ENCODE peak calls at places on chromosome 21, in five cellular contexts. One of them, this sample, is unnamed.

GRCh38 chr21:35203093-35204021 is 154.3 kb upstream of the RUNX1 start:
- DNase-seq in uterus: no peak
- DNase-seq in GM23248: peak; percentile 84
- DNase-seq in transverse colon: no peak
- DNase-seq in dorsolateral prefrontal cortex: no peak
- DNase-seq in this sample: no peak

GRCh38 chr21:33791058-33791457 is 124.5 kb downstream of the ATP5PO start:
- DNase-seq in transverse colon: no peak
- DNase-seq in GM23248: no peak
- DNase-seq in uterus: no peak
- DNase-seq in dorsolateral prefrontal cortex: no peak
- DNase-seq in this sample: no peak

GRCh38 chr21:24110846-24111245 is 1496.4 kb downstream of the MRPL39 start:
- DNase-seq in GM23248: no peak
- DNase-seq in uterus: no peak
- DNase-seq in transverse colon: no peak
- DNase-seq in dorsolateral prefrontal cortex: no peak
- DNase-seq in this sample: no peak

GRCh38 chr21:25149022-25149421 is 458.3 kb downstream of the MRPL39 start:
- DNase-seq in uterus: no peak
- DNase-seq in GM23248: no peak
- DNase-seq in dorsolateral prefrontal cortex: no peak
- DNase-seq in transverse colon: peak; percentile 29
- DNase-seq in this sample: no peak

GRCh38 chr21:26490771-26491170 is 82.3 kb downstream of the CYYR1 start:
- DNase-seq in transverse colon: no peak
- DNase-seq in dorsolateral prefrontal cortex: no peak
- DNase-seq in GM23248: peak; percentile 43
- DNase-seq in uterus: no peak
- DNase-seq in this sample: no peak

GRCh38 chr21:29581393-29581792 is 282.7 kb downstream of the BACH1 start:
- DNase-seq in transverse colon: no peak
- DNase-seq in GM23248: no peak
- DNase-seq in uterus: no peak
- DNase-seq in dorsolateral prefrontal cortex: no peak
- DNase-seq in this sample: no peak

GRCh38 chr21:33840771-33841170 is 74.8 kb downstream of the ATP5PO start:
- DNase-seq in GM23248: peak; percentile 58
- DNase-seq in transverse colon: no peak
- DNase-seq in uterus: no peak
- DNase-seq in dorsolateral prefrontal cortex: no peak
- DNase-seq in this sample: no peak

GRCh38 chr21:25831300-25831699 is 96.5 kb downstream of the GABPA start:
- DNase-seq in transverse colon: no peak
- DNase-seq in GM23248: no peak
- DNase-seq in dorsolateral prefrontal cortex: no peak
- DNase-seq in uterus: no peak
- DNase-seq in this sample: no peak

GRCh38 chr21:29671728-29672127 is 268.1 kb downstream of the GRIK1 start:
- DNase-seq in GM23248: no peak
- DNase-seq in transverse colon: no peak
- DNase-seq in dorsolateral prefrontal cortex: no peak
- DNase-seq in uterus: no peak
- DNase-seq in this sample: no peak

GRCh38 chr21:26758083-26758861 is 86.9 kb downstream of the ADAMTS1 start:
- DNase-seq in uterus: no peak
- DNase-seq in GM23248: peak; percentile 15
- DNase-seq in transverse colon: no peak
- DNase-seq in dorsolateral prefrontal cortex: no peak
- DNase-seq in this sample: no peak

GRCh38 chr21:21159253-21159899 is 161.2 kb downstream of the NCAM2 start:
- DNase-seq in uterus: no peak
- DNase-seq in dorsolateral prefrontal cortex: no peak
- DNase-seq in GM23248: peak; percentile 24
- DNase-seq in transverse colon: no peak
- DNase-seq in this sample: no peak

GRCh38 chr21:39681845-39682244 is 63.1 kb upstream of the IGSF5 start:
- DNase-seq in uterus: no peak
- DNase-seq in transverse colon: no peak
- DNase-seq in dorsolateral prefrontal cortex: no peak
- DNase-seq in GM23248: peak; percentile 73
- DNase-seq in this sample: no peak

GRCh38 chr21:39125752-39126485 is 57.3 kb downstream of the PSMG1 start:
- DNase-seq in GM23248: peak; percentile 84
- DNase-seq in dorsolateral prefrontal cortex: no peak
- DNase-seq in transverse colon: peak; percentile 51
- DNase-seq in uterus: no peak
- DNase-seq in this sample: peak; percentile 47

GRCh38 chr21:39662411-39662953 is 49.7 kb downstream of the B3GALT5 start:
- DNase-seq in uterus: no peak
- DNase-seq in transverse colon: no peak
- DNase-seq in GM23248: no peak
- DNase-seq in dorsolateral prefrontal cortex: no peak
- DNase-seq in this sample: no peak

GRCh38 chr21:38825269-38825668 is 19.5 kb downstream of the ETS2 start:
- DNase-seq in uterus: no peak
- DNase-seq in dorsolateral prefrontal cortex: no peak
- DNase-seq in GM23248: no peak
- DNase-seq in transverse colon: no peak
- DNase-seq in this sample: no peak

GRCh38 chr21:27101533-27101932 is 134.6 kb upstream of the ADAMTS5 start:
- DNase-seq in dorsolateral prefrontal cortex: no peak
- DNase-seq in uterus: no peak
- DNase-seq in transverse colon: no peak
- DNase-seq in GM23248: no peak
- DNase-seq in this sample: no peak

GRCh38 chr21:39251326-39251725 is 62.1 kb downstream of the BRWD1 start:
- DNase-seq in transverse colon: no peak
- DNase-seq in GM23248: peak; percentile 5
- DNase-seq in dorsolateral prefrontal cortex: no peak
- DNase-seq in uterus: no peak
- DNase-seq in this sample: no peak

GRCh38 chr21:25626752-25627151 is 12.3 kb upstream of the JAM2 start:
- DNase-seq in GM23248: no peak
- DNase-seq in uterus: no peak
- DNase-seq in transverse colon: no peak
- DNase-seq in dorsolateral prefrontal cortex: no peak
- DNase-seq in this sample: no peak

GRCh38 chr21:35404247-35404646 is 355.1 kb upstream of the RUNX1 start:
- DNase-seq in dorsolateral prefrontal cortex: no peak
- DNase-seq in GM23248: no peak
- DNase-seq in transverse colon: no peak
- DNase-seq in uterus: no peak
- DNase-seq in this sample: no peak

GRCh38 chr21:31337991-31338891 is 5.8 kb downstream of the TIAM1 start:
- DNase-seq in uterus: no peak
- DNase-seq in GM23248: no peak
- DNase-seq in dorsolateral prefrontal cortex: no peak
- DNase-seq in transverse colon: no peak
- DNase-seq in this sample: no peak

GRCh38 chr21:35149698-35150097 is 100.6 kb upstream of the RUNX1 start:
- DNase-seq in uterus: no peak
- DNase-seq in transverse colon: no peak
- DNase-seq in dorsolateral prefrontal cortex: no peak
- DNase-seq in GM23248: peak; percentile 83
- DNase-seq in this sample: no peak

GRCh38 chr21:24007592-24007991 is 1599.7 kb downstream of the MRPL39 start:
- DNase-seq in dorsolateral prefrontal cortex: no peak
- DNase-seq in uterus: no peak
- DNase-seq in GM23248: no peak
- DNase-seq in transverse colon: no peak
- DNase-seq in this sample: no peak

GRCh38 chr21:46229133-46229922 is 754 bp upstream of the LSS start:
- DNase-seq in uterus: peak; percentile 63
- DNase-seq in dorsolateral prefrontal cortex: peak; percentile 60
- DNase-seq in transverse colon: no peak
- DNase-seq in GM23248: no peak
- DNase-seq in this sample: peak; percentile 76

GRCh38 chr21:35086357-35086756 is 37.3 kb upstream of the RUNX1 start:
- DNase-seq in GM23248: peak; percentile 77
- DNase-seq in transverse colon: no peak
- DNase-seq in dorsolateral prefrontal cortex: no peak
- DNase-seq in uterus: no peak
- DNase-seq in this sample: no peak

GRCh38 chr21:41425954-41426655 is at the start of gene MX1:
- DNase-seq in transverse colon: peak; percentile 91
- DNase-seq in uterus: peak; percentile 82
- DNase-seq in dorsolateral prefrontal cortex: peak; percentile 52
- DNase-seq in GM23248: peak; percentile 58
- DNase-seq in this sample: peak; percentile 79
- H3K27ac ChIP-seq in transverse colon: peak within 1 kb of the TSS; percentile 45
- H3K27ac ChIP-seq in uterus: peak within 1 kb of the TSS; percentile 72
- H3K27ac ChIP-seq in dorsolateral prefrontal cortex: no peak within 1 kb of the TSS
- H3K27ac ChIP-seq in GM23248: no peak within 1 kb of the TSS
- H3K27ac ChIP-seq in this sample: peak within 1 kb of the TSS; percentile 53

GRCh38 chr21:14685568-14685967 is 139.5 kb upstream of the SAMSN1 start:
- DNase-seq in transverse colon: no peak
- DNase-seq in GM23248: no peak
- DNase-seq in dorsolateral prefrontal cortex: no peak
- DNase-seq in uterus: no peak
- DNase-seq in this sample: no peak
- H3K27ac ChIP-seq in transverse colon: peak overlapping the region; percentile 41
- H3K27ac ChIP-seq in GM23248: no peak overlapping the region
- H3K27ac ChIP-seq in dorsolateral prefrontal cortex: no peak overlapping the region
- H3K27ac ChIP-seq in uterus: no peak overlapping the region
- H3K27ac ChIP-seq in this sample: no peak overlapping the region

DNA sequence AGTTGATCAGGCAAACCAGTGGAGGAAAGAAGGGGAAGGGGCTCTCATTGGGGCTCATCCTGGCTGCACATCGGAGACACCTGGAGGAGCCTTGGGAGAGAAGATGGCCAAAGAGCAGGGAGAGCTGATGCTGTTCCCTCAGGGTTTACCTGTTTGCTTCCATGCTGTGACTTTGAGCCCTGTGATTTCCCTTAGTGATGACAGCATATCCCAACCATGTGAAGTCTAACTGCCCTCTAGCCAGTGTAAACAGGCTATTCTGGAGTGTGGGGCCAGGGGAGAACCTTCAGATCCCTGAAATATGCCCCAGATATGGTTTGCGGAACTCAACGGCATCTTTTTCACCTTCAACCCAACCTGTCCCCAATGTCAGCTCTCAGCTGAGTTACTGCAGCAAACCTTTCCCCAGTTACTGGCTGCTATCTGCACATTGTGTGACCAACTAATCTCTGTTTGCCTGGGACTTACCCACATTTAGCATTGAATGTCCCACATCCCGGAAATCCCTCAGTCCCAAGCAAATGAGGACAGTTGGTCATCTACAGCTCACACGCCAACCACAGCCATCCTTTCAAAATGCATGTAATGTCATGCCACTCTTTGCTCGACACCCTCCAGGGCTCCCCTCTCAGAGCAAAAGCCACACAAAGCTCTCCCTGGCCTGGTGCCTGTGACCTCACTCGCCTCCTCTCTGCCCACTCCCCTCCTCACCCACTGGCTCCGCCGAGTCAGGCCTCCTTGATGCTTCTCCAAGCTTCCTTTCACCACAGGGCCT is 242.3 kb downstream of the KCNJ6 start:
- DNase-seq in dorsolateral prefrontal cortex: no peak
- DNase-seq in GM23248: no peak
- DNase-seq in uterus: no peak
- DNase-seq in transverse colon: no peak
- DNase-seq in this sample: no peak
- H3K27ac ChIP-seq in dorsolateral prefrontal cortex: no peak overlapping the region
- H3K27ac ChIP-seq in GM23248: no peak overlapping the region
- H3K27ac ChIP-seq in uterus: no peak overlapping the region
- H3K27ac ChIP-seq in transverse colon: no peak overlapping the region
- H3K27ac ChIP-seq in this sample: no peak overlapping the region

DNA sequence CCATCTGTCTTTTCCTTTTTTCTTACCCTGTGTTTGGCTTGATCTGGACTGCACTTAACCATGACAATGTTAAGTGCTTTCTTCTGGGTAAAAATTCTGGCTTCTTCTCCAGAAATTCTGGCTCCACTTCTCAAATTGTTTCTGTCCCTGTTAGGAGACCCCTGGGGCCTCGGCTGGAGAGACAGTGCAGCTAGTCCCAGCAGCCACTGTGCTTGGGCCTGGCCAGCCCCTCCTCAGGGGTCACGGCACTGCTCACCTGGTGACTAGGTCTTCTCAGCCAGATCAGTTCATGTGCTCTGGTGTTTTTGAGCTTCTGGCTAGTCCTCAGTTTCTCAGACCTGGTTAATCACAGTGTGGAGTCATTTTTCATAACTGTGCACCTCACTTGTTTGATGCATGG is 72.4 kb downstream of the ADARB1 start:
- DNase-seq in dorsolateral prefrontal cortex: peak; percentile 27
- DNase-seq in uterus: no peak
- DNase-seq in GM23248: no peak
- DNase-seq in transverse colon: no peak
- DNase-seq in this sample: no peak
- H3K27ac ChIP-seq in dorsolateral prefrontal cortex: no peak overlapping the region
- H3K27ac ChIP-seq in uterus: no peak overlapping the region
- H3K27ac ChIP-seq in GM23248: no peak overlapping the region
- H3K27ac ChIP-seq in transverse colon: no peak overlapping the region
- H3K27ac ChIP-seq in this sample: no peak overlapping the region

GRCh38 chr21:43021191-43021590 is 46.8 kb downstream of the PKNOX1 start:
- DNase-seq in dorsolateral prefrontal cortex: no peak
- DNase-seq in transverse colon: no peak
- DNase-seq in uterus: no peak
- DNase-seq in GM23248: no peak
- DNase-seq in this sample: no peak
- H3K27ac ChIP-seq in dorsolateral prefrontal cortex: no peak overlapping the region
- H3K27ac ChIP-seq in transverse colon: no peak overlapping the region
- H3K27ac ChIP-seq in uterus: no peak overlapping the region
- H3K27ac ChIP-seq in GM23248: no peak overlapping the region
- H3K27ac ChIP-seq in this sample: no peak overlapping the region

DNA sequence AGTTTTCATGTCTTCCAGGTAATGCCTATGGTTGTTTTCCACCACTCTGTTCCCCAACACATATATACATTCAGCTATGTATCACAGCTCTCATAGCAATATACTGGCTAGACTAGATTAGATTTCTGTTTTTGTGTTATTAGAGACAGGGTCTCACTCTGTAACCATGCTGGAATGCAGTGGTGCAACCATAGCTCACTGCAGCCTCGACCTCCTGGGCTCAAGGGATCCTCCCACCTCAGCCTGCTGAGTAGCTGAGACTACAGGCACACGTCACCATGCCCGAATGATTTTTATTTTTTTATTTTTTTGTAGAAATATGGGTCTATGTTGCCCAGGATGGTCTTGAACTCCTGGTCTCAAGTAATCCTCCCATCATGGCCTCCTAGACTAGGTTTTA is 37.7 kb downstream of the SYNJ1 start:
- DNase-seq in uterus: no peak
- DNase-seq in transverse colon: no peak
- DNase-seq in GM23248: no peak
- DNase-seq in dorsolateral prefrontal cortex: no peak
- DNase-seq in this sample: no peak
- H3K27ac ChIP-seq in uterus: no peak overlapping the region
- H3K27ac ChIP-seq in transverse colon: no peak overlapping the region
- H3K27ac ChIP-seq in GM23248: no peak overlapping the region
- H3K27ac ChIP-seq in dorsolateral prefrontal cortex: no peak overlapping the region
- H3K27ac ChIP-seq in this sample: no peak overlapping the region

GRCh38 chr21:17513214-17514123 is 626 bp downstream of the CXADR start:
- DNase-seq in GM23248: peak; percentile 42
- DNase-seq in dorsolateral prefrontal cortex: peak; percentile 52
- DNase-seq in transverse colon: peak; percentile 44
- DNase-seq in uterus: peak; percentile 27
- DNase-seq in this sample: peak; percentile 22
- H3K27ac ChIP-seq in GM23248: no peak overlapping the region
- H3K27ac ChIP-seq in dorsolateral prefrontal cortex: peak overlapping the region; percentile 74
- H3K27ac ChIP-seq in transverse colon: peak overlapping the region; percentile 88
- H3K27ac ChIP-seq in uterus: peak overlapping the region; percentile 75
- H3K27ac ChIP-seq in this sample: no peak overlapping the region

GRCh38 chr21:14687277-14687642 is 141.1 kb upstream of the SAMSN1 start:
- DNase-seq in uterus: no peak
- DNase-seq in dorsolateral prefrontal cortex: no peak
- DNase-seq in transverse colon: no peak
- DNase-seq in GM23248: peak; percentile 1
- DNase-seq in this sample: no peak
- H3K27ac ChIP-seq in uterus: no peak overlapping the region
- H3K27ac ChIP-seq in dorsolateral prefrontal cortex: no peak overlapping the region
- H3K27ac ChIP-seq in transverse colon: peak overlapping the region; percentile 35
- H3K27ac ChIP-seq in GM23248: no peak overlapping the region
- H3K27ac ChIP-seq in this sample: no peak overlapping the region